ENCODE peak calls at places on chromosomes 2 and 18, in six cellular contexts. S is HCEC 1CT; D is NK-92 treated with Interleukin-12 subunit alpha and Interleukin-12 subunit beta, amount 100 ng/mL, for 24 hours; A is GM13976; J is left kidney; H is skeletal muscle cell. W is an unnamed sample.

GRCh38 chr2:142876423-142876822 is 1.0 kb upstream of the KYNU start:
- DNase-seq in A (no peak), S (peak), D (no peak), J (no peak), H (no peak), W (no peak)

GRCh38 chr2:239942090-239942489 is 83.1 kb downstream of the NDUFA10 start:
- DNase-seq in D (no peak), S (no peak), H (no peak), J (no peak), A (no peak), W (no peak)

GRCh38 chr2:9099341-9099751 is 95.9 kb upstream of the MBOAT2 start:
- DNase-seq in D (no peak), S (no peak), A (peak), H (peak), J (peak), W (no peak)

GRCh38 chr2:239608723-239609122 is 207.9 kb upstream of the HDAC4 start:
- DNase-seq in S (no peak), J (no peak), D (no peak), A (no peak), H (no peak), W (no peak)

GRCh38 chr2:165277295-165277694 is 38.1 kb downstream of the SCN2A start:
- DNase-seq in H (no peak), A (no peak), S (peak), D (no peak), J (no peak), W (no peak)

GRCh38 chr2:37274354-37274965 is 43.0 kb downstream of the NDUFAF7 start:
- DNase-seq in A (no peak), J (no peak), S (no peak), H (no peak), D (no peak), W (peak)

GRCh38 chr18:49647496-49648168 is 85.8 kb downstream of the LIPG start:
- DNase-seq in S (peak), J (no peak), D (no peak), H (peak), A (no peak), W (no peak)

GRCh38 chr2:230793573-230794359 is 71.0 kb upstream of the ITM2C start:
- DNase-seq in H (peak), D (peak), J (no peak), S (peak), A (no peak), W (peak)

GRCh38 chr2:102141915-102142828 is at the start of gene IL1R1:
- DNase-seq in S (peak), A (peak), H (peak), D (no peak), J (peak), W (no peak)

GRCh38 chr2:24830351-24830750 is 37.1 kb downstream of the CENPO start:
- DNase-seq in A (no peak), H (no peak), D (no peak), J (peak), S (no peak), W (no peak)

W was measured in retinal pigment epithelial cell.